ENCODE peak calls at places on chromosomes 7 and 10, in five cellular contexts. T, A, H, L and Z are unnamed samples.

GRCh38 chr7:16356241-16356958 is 64.9 kb downstream of the CRPPA start:
- DNase-seq in T (no peak), L (no peak), A (no peak), H (no peak), Z (peak)

GRCh38 chr10:46282460-46283216 is 4.2 kb upstream of the ANTXRL start:
- DNase-seq in T (peak), A (peak), H (peak), L (peak), Z (peak)

GRCh38 chr7:30135551-30136271 is 925 bp downstream of the MTURN start:
- DNase-seq in A (peak), L (peak), T (no peak), H (peak), Z (peak)

GRCh38 chr7:2403718-2404648 is 572 bp downstream of the CHST12 start:
- DNase-seq in H (no peak), L (peak), T (no peak), A (peak), Z (peak)

GRCh38 chr7:23020742-23021401 is 6.9 kb upstream of the HYCC1 start:
- DNase-seq in A (no peak), L (peak), T (no peak), H (no peak), Z (peak)

GRCh38 chr7:41995632-41996271 is 241.3 kb downstream of the GLI3 start:
- DNase-seq in A (no peak), L (no peak), T (no peak), H (no peak), Z (no peak)

GRCh38 chr7:102258749-102259107 is 27.9 kb upstream of the SH2B2 start:
- DNase-seq in L (no peak), H (no peak), A (no peak), T (no peak), Z (peak)

GRCh38 chr7:113548561-113548960 is 370.2 kb downstream of the PPP1R3A start:
- DNase-seq in T (no peak), A (no peak), L (no peak), H (no peak), Z (no peak)

GRCh38 chr7:30845426-30846135 is 66.1 kb upstream of the AQP1 start:
- DNase-seq in L (no peak), T (no peak), H (no peak), A (no peak), Z (peak)

GRCh38 chr7:46682841-46683624 is 762.0 kb upstream of the IGFBP3 start:
- DNase-seq in A (no peak), T (no peak), L (peak), H (no peak), Z (peak)

GRCh38 chr10:71748671-71749191 is 24.6 kb downstream of the VSIR start:
- DNase-seq in H (no peak), A (no peak), L (peak), T (peak), Z (no peak)

GRCh38 chr7:122619664-122620063 is 79.3 kb downstream of the RNF133 start:
- DNase-seq in A (no peak), H (no peak), L (no peak), T (no peak), Z (no peak)

GRCh38 chr7:15832996-15833395 is 146.5 kb upstream of the MEOX2 start:
- DNase-seq in A (no peak), T (no peak), H (no peak), L (no peak), Z (no peak)

GRCh38 chr7:40372031-40372430 is 237.2 kb downstream of the SUGCT start:
- DNase-seq in H (no peak), L (peak), T (no peak), A (no peak), Z (no peak)

GRCh38 chr7:44078521-44078920 is 3.8 kb downstream of the POLM start:
- DNase-seq in H (no peak), T (no peak), L (no peak), A (no peak), Z (no peak)

GRCh38 chr7:3928727-3929515 is 627.9 kb downstream of the SDK1 start:
- DNase-seq in L (no peak), A (no peak), H (no peak), T (no peak), Z (no peak)
- H3K23ac ChIP-seq in L (no peak), A (no peak), H (no peak), T (no peak), Z (no peak)

DNA sequence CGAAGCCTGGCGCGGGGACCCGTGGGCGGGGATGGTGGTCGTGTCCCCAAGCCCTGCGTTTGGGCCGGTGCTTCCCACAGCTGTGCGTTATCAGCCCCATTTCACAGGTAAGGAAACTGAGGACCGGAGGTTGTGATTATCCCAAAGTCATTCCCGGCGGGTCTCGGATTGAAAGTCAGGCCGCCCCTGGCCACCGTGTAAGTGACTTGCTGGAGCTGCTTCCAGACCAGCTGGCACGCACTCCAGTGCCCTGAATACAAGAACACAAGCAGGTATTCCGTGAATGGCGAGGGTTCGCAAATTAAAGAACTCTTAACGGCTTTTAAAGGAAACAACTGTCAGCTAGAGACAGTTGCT is 675 bp upstream of the ATE1 start:
- DNase-seq in A (no peak), H (no peak), L (peak), T (no peak), Z (peak)
- H3K23ac ChIP-seq in A (peak), H (no peak), L (no peak), T (no peak), Z (peak)

GRCh38 chr10:73769396-73769795 is 12.5 kb upstream of the CHCHD1 start:
- DNase-seq in L (no peak), H (no peak), T (no peak), A (no peak), Z (no peak)

GRCh38 chr10:73772280-73773151 is 9.3 kb upstream of the CHCHD1 start:
- DNase-seq in A (peak), H (peak), L (peak), T (peak), Z (peak)

GRCh38 chr10:73774637-73775036 is 7.2 kb upstream of the CHCHD1 start:
- DNase-seq in A (no peak), T (no peak), L (no peak), H (no peak), Z (peak)

GRCh38 chr10:73773152-73773879 is 8.5 kb upstream of the CHCHD1 start:
- DNase-seq in L (no peak), A (no peak), T (no peak), H (no peak), Z (peak)

GRCh38 chr10:73771722-73772279 is 10.0 kb upstream of the CHCHD1 start:
- DNase-seq in A (no peak), T (peak), L (peak), H (no peak), Z (peak)
- H3K23ac ChIP-seq in A (peak), T (no peak), L (no peak), H (no peak), Z (peak)

GRCh38 chr10:79178070-79178576 is 109.4 kb downstream of the ZMIZ1 start:
- DNase-seq in L (no peak), H (no peak), A (no peak), T (no peak), Z (no peak)
- H3K23ac ChIP-seq in L (no peak), H (no peak), A (no peak), T (no peak), Z (peak)

GRCh38 chr10:97463363-97464132 is 17.6 kb downstream of the ZDHHC16 start:
- DNase-seq in H (peak), L (peak), A (peak), T (peak), Z (peak)
- H3K23ac ChIP-seq in H (no peak), L (no peak), A (no peak), T (no peak), Z (no peak)

GRCh38 chr7:152464312-152465117 is 28.7 kb upstream of the KMT2C start:
- DNase-seq in A (peak), T (peak), L (peak), H (peak), Z (peak)
- H3K23ac ChIP-seq in A (peak), T (no peak), L (no peak), H (no peak), Z (no peak)

GRCh38 chr10:92695679-92696605 is 6.2 kb downstream of the HHEX start:
- DNase-seq in A (peak), L (no peak), T (peak), H (peak), Z (peak)
- H3K23ac ChIP-seq in A (peak), L (no peak), T (no peak), H (no peak), Z (peak)

DNA sequence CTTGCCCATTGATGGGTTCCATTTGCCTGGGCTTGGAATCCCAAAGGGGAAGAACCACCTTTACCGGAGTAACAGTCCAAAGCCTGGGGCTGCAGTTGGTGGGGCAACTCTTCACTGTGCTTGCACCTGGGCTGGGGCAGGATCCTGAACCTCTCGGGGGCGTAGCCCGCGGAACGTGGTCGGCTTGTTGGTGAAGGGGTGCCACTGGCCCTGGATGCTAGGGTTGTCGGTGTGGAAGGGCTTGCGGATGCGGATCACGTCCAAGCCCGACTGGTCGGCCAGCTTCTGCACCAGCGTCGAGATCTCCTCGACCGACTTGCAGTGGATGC is 710 bp downstream of the MRPL43 start:
- DNase-seq in T (no peak), A (no peak), H (no peak), L (no peak), Z (no peak)
- H3K23ac ChIP-seq in T (no peak), A (peak), H (no peak), L (no peak), Z (peak)

GRCh38 chr7:158923928-158924511 is 67.7 kb downstream of the DYNC2I1 start:
- DNase-seq in H (no peak), A (no peak), L (no peak), T (no peak), Z (no peak)
- H3K23ac ChIP-seq in H (no peak), A (no peak), L (peak), T (no peak), Z (no peak)